ENCODE peak calls at places on chromosome 13, in ten cellular contexts. N is activated naive CD4-positive, alpha-beta T cell; B is NCI-H460; S is SW480; O is GM04504; H is AG04449; I is stimulated activated CD8-positive, alpha-beta memory T cell treated with anti-CD3 and anti-CD28 coated beads, Interleukin-15, amount 100 ng/mL, for 1 hour; X is lower leg skin; W is stimulated activated CD4-positive, alpha-beta T cell treated with anti-CD3 and anti-CD28 coated beads, Interleukin-15, amount 100 ng/mL, for 48 hours; R is NCI-H1105 treated with DMSO at 0.1 percent for 48 hours. L is an unnamed sample.

GRCh38 chr13:23956106-23956505 is 58.8 kb upstream of the C1QTNF9B start:
- DNase-seq in W (no peak), B (no peak), I (no peak), N (no peak), H (no peak), R (no peak), X (no peak), O (no peak), S (peak; percentile 90), L (no peak)

GRCh38 chr13:80921556-80921955 is 580.6 kb upstream of the SPRY2 start:
- DNase-seq in S (no peak), W (no peak), O (no peak), X (no peak), N (no peak), H (no peak), I (no peak), B (no peak), R (no peak), L (no peak)

GRCh38 chr13:77429320-77430142 is 102.6 kb upstream of the MYCBP2 start:
- DNase-seq in X (no peak), O (peak; percentile 3), I (no peak), S (peak; percentile 6), B (no peak), H (no peak), R (no peak), W (peak; percentile 57), N (no peak), L (no peak)

GRCh38 chr13:102571075-102571474 is 25.7 kb upstream of the TPP2 start:
- DNase-seq in B (no peak), W (no peak), N (no peak), H (no peak), S (no peak), O (no peak), R (no peak), X (no peak), I (no peak), L (peak; percentile 6)

GRCh38 chr13:51220706-51221105 is 1.5 kb upstream of the FAM124A start:
- DNase-seq in N (no peak), X (no peak), B (no peak), R (no peak), W (no peak), S (no peak), I (no peak), H (no peak), O (no peak), L (no peak)

GRCh38 chr13:98172570-98173405 is 4.3 kb downstream of the RNF113B start:
- DNase-seq in X (no peak), S (peak; percentile 23), B (no peak), R (no peak), W (no peak), O (no peak), N (no peak), H (no peak), I (no peak), L (no peak)

GRCh38 chr13:98586400-98587144 is 9.7 kb upstream of the STK24 start:
- DNase-seq in I (no peak), H (no peak), O (no peak), S (no peak), X (no peak), R (no peak), B (no peak), N (no peak), W (no peak), L (peak; percentile 39)

GRCh38 chr13:105990256-105990958 is 545.1 kb downstream of the EFNB2 start:
- DNase-seq in B (peak; percentile 12), S (no peak), O (no peak), N (no peak), X (no peak), R (no peak), H (no peak), W (no peak), I (no peak), L (no peak)

GRCh38 chr13:38686635-38687245 is at the start of gene FREM2:
- DNase-seq in X (no peak), W (no peak), O (no peak), R (peak; percentile 21), H (no peak), N (no peak), B (peak; percentile 19), S (peak; percentile 71), I (no peak), L (no peak)

GRCh38 chr13:31022491-31022890 is 90.0 kb downstream of the TEX26 start:
- DNase-seq in I (no peak), W (no peak), N (no peak), X (no peak), B (no peak), S (no peak), O (no peak), H (no peak), R (no peak), L (no peak)

GRCh38 chr13:73220966-73221720 is 162.3 kb downstream of the KLF5 start:
- DNase-seq in H (no peak), N (no peak), W (no peak), O (no peak), I (no peak), R (no peak), X (no peak), B (no peak), S (peak; percentile 60), L (no peak)

GRCh38 chr13:113769106-113769505 is 10.1 kb downstream of the TMEM255B start:
- DNase-seq in H (no peak), S (no peak), B (no peak), W (no peak), I (no peak), O (no peak), N (no peak), X (no peak), R (no peak), L (no peak)

GRCh38 chr13:112066624-112067004 is 335 bp upstream of the SOX1 start:
- DNase-seq in X (peak; percentile 35), H (no peak), I (peak; percentile 20), O (no peak), R (peak; percentile 99), B (no peak), N (peak; percentile 69), W (peak; percentile 57), S (peak; percentile 92), L (no peak)